ENCODE peak calls at places on chromosome 16, in four cellular contexts. H, Y, L and C are unnamed samples.

GRCh38 chr16:4410335-4411075 is 5.9 kb downstream of the CORO7 start:
- DNase-seq in L (no peak), Y (no peak), H (no peak), C (no peak)

GRCh38 chr16:30382398-30383015 is at the start of gene SEPTIN1:
- DNase-seq in Y (peak; percentile 81), H (peak; percentile 49), L (peak; percentile 59), C (peak; percentile 41)

GRCh38 chr16:83689385-83689831 is 118.4 kb upstream of the HSBP1 start:
- DNase-seq in Y (no peak), L (no peak), H (no peak), C (no peak)

GRCh38 chr16:75011634-75012307 is 12.9 kb downstream of the ZNRF1 start:
- DNase-seq in Y (peak; percentile 20), H (no peak), L (no peak), C (no peak)

GRCh38 chr16:70805380-70805779 is 4.4 kb upstream of the VAC14 start:
- DNase-seq in H (no peak), Y (peak; percentile 37), L (no peak), C (no peak)

GRCh38 chr16:85524630-85525463 is 88.3 kb upstream of the GSE1 start:
- DNase-seq in Y (no peak), H (no peak), L (no peak), C (no peak)

GRCh38 chr16:17744903-17745581 is 274.3 kb upstream of the XYLT1 start:
- DNase-seq in H (no peak), L (no peak), Y (no peak), C (peak; percentile 54)

GRCh38 chr16:27253526-27253930 is 15.0 kb downstream of the NSMCE1 start:
- DNase-seq in L (no peak), H (no peak), Y (no peak), C (no peak)

GRCh38 chr16:5875416-5875815 is 777.8 kb upstream of the EEF2KMT start:
- DNase-seq in Y (no peak), L (no peak), H (no peak), C (no peak)

GRCh38 chr16:55759983-55760664 is 72.8 kb downstream of the CES1 start:
- DNase-seq in Y (no peak), L (no peak), H (no peak), C (peak; percentile 70)